ENCODE peak calls at places on chromosome 11, in seven cellular contexts. One of them, this sample, is unnamed.

GRCh38 chr11:76791861-76792260 is 8.7 kb downstream of the TSKU start:
- DNase-seq in coronary artery: peak; percentile 71
- DNase-seq in GM23248: peak; percentile 88
- DNase-seq in HCT116: no peak
- DNase-seq in NB4: peak; percentile 76
- DNase-seq in astrocyte of the spinal cord: peak; percentile 78
- DNase-seq in right cardiac atrium: no peak
- DNase-seq in this sample: no peak

GRCh38 chr11:61791737-61792309 is 576 bp downstream of the TMEM258 start:
- DNase-seq in GM23248: peak; percentile 98
- DNase-seq in right cardiac atrium: peak; percentile 78
- DNase-seq in coronary artery: no peak
- DNase-seq in HCT116: peak; percentile 63
- DNase-seq in NB4: peak; percentile 74
- DNase-seq in astrocyte of the spinal cord: peak; percentile 93
- DNase-seq in this sample: peak; percentile 77

GRCh38 chr11:100821198-100821597 is 134.1 kb downstream of the ARHGAP42 start:
- DNase-seq in GM23248: no peak
- DNase-seq in NB4: no peak
- DNase-seq in right cardiac atrium: no peak
- DNase-seq in astrocyte of the spinal cord: no peak
- DNase-seq in coronary artery: no peak
- DNase-seq in HCT116: no peak
- DNase-seq in this sample: no peak

GRCh38 chr11:106278391-106278790 is 200.9 kb downstream of the AASDHPPT start:
- DNase-seq in HCT116: no peak
- DNase-seq in NB4: no peak
- DNase-seq in right cardiac atrium: no peak
- DNase-seq in astrocyte of the spinal cord: no peak
- DNase-seq in GM23248: peak; percentile 59
- DNase-seq in coronary artery: no peak
- DNase-seq in this sample: no peak

GRCh38 chr11:29826878-29827277 is 190.0 kb downstream of the KCNA4 start:
- DNase-seq in HCT116: no peak
- DNase-seq in right cardiac atrium: no peak
- DNase-seq in NB4: no peak
- DNase-seq in GM23248: no peak
- DNase-seq in astrocyte of the spinal cord: no peak
- DNase-seq in coronary artery: no peak
- DNase-seq in this sample: no peak

GRCh38 chr11:124643605-124644425 is 21.2 kb downstream of the TBRG1 start:
- DNase-seq in astrocyte of the spinal cord: peak; percentile 95
- DNase-seq in NB4: no peak
- DNase-seq in right cardiac atrium: no peak
- DNase-seq in GM23248: peak; percentile 93
- DNase-seq in HCT116: no peak
- DNase-seq in coronary artery: no peak
- DNase-seq in this sample: no peak

GRCh38 chr11:56716379-56716854 is 17.5 kb downstream of the OR9G1 start:
- DNase-seq in NB4: no peak
- DNase-seq in GM23248: no peak
- DNase-seq in coronary artery: no peak
- DNase-seq in astrocyte of the spinal cord: no peak
- DNase-seq in HCT116: no peak
- DNase-seq in right cardiac atrium: no peak
- DNase-seq in this sample: no peak

GRCh38 chr11:130163346-130164220 is 4.0 kb downstream of the ST14 start:
- DNase-seq in GM23248: no peak
- DNase-seq in astrocyte of the spinal cord: no peak
- DNase-seq in NB4: peak; percentile 92
- DNase-seq in coronary artery: peak; percentile 62
- DNase-seq in right cardiac atrium: no peak
- DNase-seq in HCT116: no peak
- DNase-seq in this sample: no peak

GRCh38 chr11:8631395-8632110 is 37.5 kb upstream of the STK33 start:
- DNase-seq in astrocyte of the spinal cord: peak; percentile 87
- DNase-seq in HCT116: no peak
- DNase-seq in coronary artery: no peak
- DNase-seq in GM23248: peak; percentile 81
- DNase-seq in right cardiac atrium: no peak
- DNase-seq in NB4: no peak
- DNase-seq in this sample: no peak

GRCh38 chr11:16454284-16454683 is 97.9 kb upstream of the SOX6 start:
- DNase-seq in astrocyte of the spinal cord: no peak
- DNase-seq in right cardiac atrium: no peak
- DNase-seq in coronary artery: no peak
- DNase-seq in NB4: no peak
- DNase-seq in GM23248: no peak
- DNase-seq in HCT116: no peak
- DNase-seq in this sample: no peak

GRCh38 chr11:38252620-38253019 is 1654.6 kb upstream of the RAG2 start:
- DNase-seq in GM23248: no peak
- DNase-seq in NB4: no peak
- DNase-seq in right cardiac atrium: no peak
- DNase-seq in HCT116: no peak
- DNase-seq in astrocyte of the spinal cord: no peak
- DNase-seq in coronary artery: no peak
- DNase-seq in this sample: no peak

GRCh38 chr11:19359425-19360000 is 118.8 kb upstream of the E2F8 start:
- DNase-seq in NB4: no peak
- DNase-seq in coronary artery: peak; percentile 4
- DNase-seq in right cardiac atrium: no peak
- DNase-seq in HCT116: no peak
- DNase-seq in GM23248: peak; percentile 66
- DNase-seq in astrocyte of the spinal cord: no peak
- DNase-seq in this sample: no peak

GRCh38 chr11:121418625-121419114 is 33.4 kb upstream of the SORL1 start:
- DNase-seq in GM23248: no peak
- DNase-seq in right cardiac atrium: no peak
- DNase-seq in astrocyte of the spinal cord: no peak
- DNase-seq in NB4: peak; percentile 96
- DNase-seq in coronary artery: no peak
- DNase-seq in HCT116: no peak
- DNase-seq in this sample: no peak

GRCh38 chr11:75090778-75091177 is 5.9 kb downstream of the OR2AT4 start:
- DNase-seq in right cardiac atrium: no peak
- DNase-seq in coronary artery: no peak
- DNase-seq in astrocyte of the spinal cord: no peak
- DNase-seq in HCT116: no peak
- DNase-seq in NB4: no peak
- DNase-seq in GM23248: no peak
- DNase-seq in this sample: no peak

GRCh38 chr11:108826136-108826535 is 161.3 kb downstream of the DDX10 start:
- DNase-seq in NB4: no peak
- DNase-seq in astrocyte of the spinal cord: no peak
- DNase-seq in right cardiac atrium: no peak
- DNase-seq in GM23248: no peak
- DNase-seq in HCT116: no peak
- DNase-seq in coronary artery: no peak
- DNase-seq in this sample: no peak

GRCh38 chr11:108825381-108825780 is 160.5 kb downstream of the DDX10 start:
- DNase-seq in astrocyte of the spinal cord: no peak
- DNase-seq in GM23248: no peak
- DNase-seq in right cardiac atrium: no peak
- DNase-seq in NB4: no peak
- DNase-seq in HCT116: no peak
- DNase-seq in coronary artery: no peak
- DNase-seq in this sample: no peak

GRCh38 chr11:108818971-108819370 is 154.1 kb downstream of the DDX10 start:
- DNase-seq in HCT116: no peak
- DNase-seq in astrocyte of the spinal cord: no peak
- DNase-seq in coronary artery: no peak
- DNase-seq in NB4: peak; percentile 39
- DNase-seq in GM23248: no peak
- DNase-seq in right cardiac atrium: no peak
- DNase-seq in this sample: no peak

GRCh38 chr11:108819957-108820356 is 155.1 kb downstream of the DDX10 start:
- DNase-seq in astrocyte of the spinal cord: no peak
- DNase-seq in NB4: peak; percentile 23
- DNase-seq in HCT116: no peak
- DNase-seq in GM23248: no peak
- DNase-seq in right cardiac atrium: no peak
- DNase-seq in coronary artery: no peak
- DNase-seq in this sample: no peak

DNA sequence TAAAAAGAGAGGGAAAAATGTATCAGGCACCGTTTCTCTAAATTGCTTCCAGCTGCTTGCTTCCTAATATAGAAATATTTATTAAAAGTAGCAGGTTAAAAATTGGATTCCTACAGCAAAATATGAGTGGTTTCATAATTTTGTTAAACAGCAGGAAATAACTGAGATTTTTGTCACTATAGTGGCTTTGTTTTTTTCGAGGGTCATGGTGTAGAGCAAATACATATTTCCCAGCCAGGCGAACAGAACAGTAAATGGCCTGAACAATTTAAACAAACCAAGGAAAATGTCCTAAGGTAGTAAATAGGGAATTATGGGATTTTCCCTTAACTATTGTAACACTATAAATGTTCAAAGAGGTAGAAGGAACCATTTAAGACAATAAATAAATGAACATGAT is 159.7 kb downstream of the DDX10 start:
- DNase-seq in HCT116: no peak
- DNase-seq in astrocyte of the spinal cord: no peak
- DNase-seq in right cardiac atrium: no peak
- DNase-seq in coronary artery: no peak
- DNase-seq in GM23248: no peak
- DNase-seq in NB4: no peak
- DNase-seq in this sample: no peak
- H3K4me3 ChIP-seq in HCT116: no peak overlapping the region
- H3K4me3 ChIP-seq in astrocyte of the spinal cord: no peak overlapping the region
- H3K4me3 ChIP-seq in right cardiac atrium: no peak overlapping the region
- H3K4me3 ChIP-seq in coronary artery: no peak overlapping the region
- H3K4me3 ChIP-seq in GM23248: no peak overlapping the region
- H3K4me3 ChIP-seq in NB4: no peak overlapping the region
- H3K4me3 ChIP-seq in this sample: no peak overlapping the region

DNA sequence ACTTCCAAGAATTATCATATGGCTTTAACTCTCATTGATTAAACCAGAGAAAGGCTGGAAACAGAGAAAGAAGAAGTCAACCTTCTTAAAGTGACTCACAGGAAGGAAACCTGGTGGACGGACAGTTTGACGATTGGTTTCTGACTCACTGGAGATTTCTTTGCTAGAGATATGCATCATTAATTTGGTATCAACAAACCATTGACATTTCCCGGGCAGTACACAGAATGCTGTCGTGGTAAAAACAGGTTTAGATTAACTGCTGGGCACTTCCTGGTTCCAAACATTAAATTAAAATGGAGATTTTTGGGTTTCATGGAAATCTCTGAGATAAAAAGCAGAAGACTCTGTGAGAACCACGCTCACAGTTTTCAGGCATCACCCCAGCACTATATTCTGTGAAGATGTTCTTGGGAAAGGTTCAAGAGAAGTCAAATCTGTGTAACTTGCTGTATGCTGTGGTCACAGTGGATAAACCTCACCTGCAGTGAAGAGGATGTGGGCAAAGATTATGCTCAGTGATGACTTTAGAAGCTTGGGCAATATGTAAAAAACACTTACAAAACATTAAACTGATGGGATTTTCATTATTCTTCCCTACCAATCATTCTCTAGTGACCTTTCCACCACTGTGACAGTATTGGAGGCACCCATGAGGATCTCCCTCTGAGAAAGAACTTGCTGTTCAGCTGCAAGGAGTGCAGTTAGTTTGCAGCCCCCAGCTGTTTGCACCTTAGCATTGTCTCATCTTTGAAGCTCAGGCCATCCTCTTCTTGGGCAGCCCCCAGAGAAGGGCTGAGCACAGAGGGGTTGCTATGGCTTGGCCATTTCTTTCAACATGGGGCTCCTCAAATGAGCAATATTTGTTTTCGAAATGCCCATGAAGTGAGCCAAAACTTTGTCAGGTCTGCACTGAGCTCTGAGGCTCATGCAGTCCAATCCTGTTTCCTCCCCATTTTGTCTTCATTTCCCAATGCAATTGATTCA is 61.0 kb upstream of the CD44 start:
- DNase-seq in coronary artery: no peak
- DNase-seq in right cardiac atrium: no peak
- DNase-seq in GM23248: peak; percentile 85
- DNase-seq in HCT116: peak; percentile 42
- DNase-seq in astrocyte of the spinal cord: peak; percentile 63
- DNase-seq in NB4: peak; percentile 87
- DNase-seq in this sample: no peak
- H3K4me3 ChIP-seq in coronary artery: no peak overlapping the region
- H3K4me3 ChIP-seq in right cardiac atrium: no peak overlapping the region
- H3K4me3 ChIP-seq in GM23248: no peak overlapping the region
- H3K4me3 ChIP-seq in HCT116: no peak overlapping the region
- H3K4me3 ChIP-seq in astrocyte of the spinal cord: no peak overlapping the region
- H3K4me3 ChIP-seq in NB4: no peak overlapping the region
- H3K4me3 ChIP-seq in this sample: no peak overlapping the region

DNA sequence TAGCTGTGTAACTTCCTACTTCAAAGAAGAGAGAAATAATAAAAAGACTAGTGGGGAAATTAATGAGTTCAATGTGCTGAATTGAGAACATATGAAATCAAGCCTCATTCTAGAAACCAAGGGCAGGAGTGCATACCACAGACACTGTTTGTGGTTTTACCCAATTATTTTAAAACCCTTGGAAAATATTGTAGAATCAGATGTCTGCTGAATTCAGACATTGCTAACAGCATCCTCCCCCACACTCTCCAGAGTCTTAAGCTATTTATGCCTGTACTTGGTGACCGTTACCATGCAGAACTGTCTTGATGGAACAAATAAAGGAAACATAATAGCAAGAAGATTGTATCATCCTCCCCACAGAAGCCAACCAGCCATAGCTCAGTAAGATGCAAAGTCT is 850.0 kb downstream of the NTM start:
- DNase-seq in astrocyte of the spinal cord: peak; percentile 93
- DNase-seq in HCT116: no peak
- DNase-seq in GM23248: peak; percentile 91
- DNase-seq in right cardiac atrium: no peak
- DNase-seq in coronary artery: no peak
- DNase-seq in NB4: no peak
- DNase-seq in this sample: no peak
- H3K4me3 ChIP-seq in astrocyte of the spinal cord: no peak overlapping the region
- H3K4me3 ChIP-seq in HCT116: no peak overlapping the region
- H3K4me3 ChIP-seq in GM23248: no peak overlapping the region
- H3K4me3 ChIP-seq in right cardiac atrium: no peak overlapping the region
- H3K4me3 ChIP-seq in coronary artery: no peak overlapping the region
- H3K4me3 ChIP-seq in NB4: no peak overlapping the region
- H3K4me3 ChIP-seq in this sample: no peak overlapping the region

DNA sequence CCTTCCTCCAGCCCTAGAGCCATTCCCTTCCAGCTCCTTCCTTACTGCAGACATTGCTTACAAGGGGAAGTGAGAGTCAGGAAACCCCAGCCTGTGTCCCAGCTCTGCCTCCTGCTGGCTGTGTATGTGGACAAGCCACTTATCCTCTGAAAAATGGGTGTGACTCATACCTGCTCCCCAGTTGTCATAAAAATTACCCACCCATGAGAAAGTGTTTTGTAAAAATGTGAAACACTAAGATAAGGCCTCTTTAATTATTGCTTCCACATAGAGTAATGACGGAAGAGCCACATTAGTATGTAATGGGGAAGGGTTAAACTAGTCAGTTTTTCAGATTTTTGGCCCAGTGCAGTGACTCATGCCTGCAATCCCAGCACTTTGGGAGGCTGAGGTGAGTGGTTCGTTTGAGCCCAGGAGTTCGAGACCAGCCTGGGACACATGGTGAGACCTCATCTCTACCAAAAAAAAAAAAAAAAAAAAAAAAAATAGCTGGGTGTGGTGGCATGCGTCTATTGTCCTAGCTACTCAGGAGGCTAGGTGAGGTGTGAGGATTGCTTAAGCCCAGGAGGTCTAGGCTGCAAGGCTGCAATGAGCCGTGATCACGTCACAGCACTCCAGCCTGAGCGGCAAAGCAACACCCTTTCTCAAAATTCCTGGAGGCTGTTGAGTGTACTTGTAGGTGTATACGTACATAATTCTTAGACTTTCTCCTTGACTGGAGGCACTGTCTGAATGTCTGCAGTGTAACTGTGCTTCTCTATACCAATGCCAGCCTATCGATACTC is 84.9 kb downstream of the CTTN start:
- DNase-seq in HCT116: peak; percentile 60
- DNase-seq in coronary artery: no peak
- DNase-seq in NB4: peak; percentile 79
- DNase-seq in GM23248: peak; percentile 58
- DNase-seq in astrocyte of the spinal cord: peak; percentile 75
- DNase-seq in right cardiac atrium: peak; percentile 75
- DNase-seq in this sample: peak; percentile 75
- H3K4me3 ChIP-seq in HCT116: peak overlapping the region; percentile 15
- H3K4me3 ChIP-seq in coronary artery: no peak overlapping the region
- H3K4me3 ChIP-seq in NB4: no peak overlapping the region
- H3K4me3 ChIP-seq in GM23248: no peak overlapping the region
- H3K4me3 ChIP-seq in astrocyte of the spinal cord: no peak overlapping the region
- H3K4me3 ChIP-seq in right cardiac atrium: no peak overlapping the region
- H3K4me3 ChIP-seq in this sample: no peak overlapping the region

This sample was measured in H7.